ENCODE peak calls at places on chromosome 16, in eight cellular contexts. O is central memory CD4-positive, alpha-beta T cell; W is DMS79; H is NCI-H1092; P is GM04504; J is GM19239; X is NCI-H345; E is CD8-positive, alpha-beta T cell. T is an unnamed sample.

GRCh38 chr16:8795096-8795495 is 2.3 kb downstream of the TMEM186 start:
- DNase-seq in W (no peak), P (no peak), X (no peak), J (no peak), E (no peak), H (no peak), O (no peak), T (no peak)

GRCh38 chr16:89904606-89905510 is 13.8 kb upstream of the MC1R start:
- DNase-seq in E (no peak), O (no peak), P (no peak), H (no peak), J (no peak), W (no peak), X (no peak), T (no peak)

GRCh38 chr16:64971211-64971610 is 150.7 kb downstream of the CDH11 start:
- DNase-seq in W (no peak), O (no peak), X (no peak), E (no peak), J (no peak), P (no peak), H (no peak), T (no peak)

GRCh38 chr16:89122322-89122831 is 28.7 kb downstream of the ACSF3 start:
- DNase-seq in P (no peak), E (peak), W (peak), H (peak), X (peak), O (peak), J (peak), T (no peak)

GRCh38 chr16:85208181-85208580 is 95.9 kb upstream of the CIBAR2 start:
- DNase-seq in J (no peak), X (no peak), E (no peak), H (no peak), P (no peak), O (no peak), W (no peak), T (no peak)

GRCh38 chr16:14018848-14019247 is 52.3 kb upstream of the MRTFB start:
- DNase-seq in E (no peak), W (no peak), X (no peak), J (no peak), O (no peak), P (no peak), H (no peak), T (no peak)

GRCh38 chr16:86121611-86122010 is 222.6 kb downstream of the IRF8 start:
- DNase-seq in O (no peak), E (peak), H (no peak), P (no peak), J (no peak), X (no peak), W (no peak), T (no peak)

GRCh38 chr16:6111390-6111789 is 1013.8 kb upstream of the EEF2KMT start:
- DNase-seq in W (no peak), E (no peak), H (no peak), X (no peak), P (no peak), O (no peak), J (no peak), T (no peak)

GRCh38 chr16:27305839-27306442 is 7.8 kb upstream of the IL4R start:
- DNase-seq in H (no peak), W (no peak), E (no peak), J (no peak), O (no peak), P (no peak), X (no peak), T (no peak)

GRCh38 chr16:55495616-55496289 is 13.1 kb upstream of the LPCAT2 start:
- DNase-seq in O (no peak), J (no peak), W (peak), X (no peak), P (peak), E (no peak), H (peak), T (no peak)

GRCh38 chr16:23302045-23302956 is at the start of gene SCNN1B:
- DNase-seq in H (no peak), E (no peak), O (no peak), W (no peak), P (no peak), J (peak), X (no peak), T (no peak)

GRCh38 chr16:65547799-65548446 is 426.1 kb upstream of the CDH11 start:
- DNase-seq in J (no peak), W (no peak), X (no peak), P (peak), O (no peak), E (no peak), H (no peak), T (no peak)

GRCh38 chr16:22688930-22689329 is 125.0 kb upstream of the HS3ST2 start:
- DNase-seq in P (no peak), W (no peak), E (no peak), J (no peak), X (no peak), H (no peak), O (no peak), T (no peak)

GRCh38 chr16:65958096-65958495 is 408.4 kb upstream of the CDH5 start:
- DNase-seq in W (no peak), X (no peak), E (no peak), J (no peak), P (no peak), O (no peak), H (no peak), T (no peak)

GRCh38 chr16:75947626-75948239 is 221.4 kb upstream of the CPHXL start:
- DNase-seq in P (no peak), O (no peak), E (no peak), J (no peak), H (no peak), W (no peak), X (no peak), T (no peak)

GRCh38 chr16:17397499-17397891 is 73.3 kb downstream of the XYLT1 start:
- DNase-seq in E (no peak), X (peak), O (peak), J (no peak), W (peak), H (peak), P (no peak), T (peak)